ENCODE peak calls at places on chromosomes 4 and X, in seven cellular contexts. One of them, this sample, is unnamed.

GRCh38 chr4:85747871-85748491 is 273.0 kb downstream of the ARHGAP24 start:
- DNase-seq in mammary epithelial cell: peak; percentile 51
- DNase-seq in CD8-positive, alpha-beta T cell: no peak
- DNase-seq in B cell: peak; percentile 74
- DNase-seq in AG09309: peak; percentile 73
- DNase-seq in omental fat pad: no peak
- DNase-seq in activated B cell treated with CpG ODN at 0.5 μM for 24 hours: no peak
- DNase-seq in this sample: peak; percentile 36

GRCh38 chr4:33150139-33150538 is 2430.0 kb downstream of the PCDH7 start:
- DNase-seq in mammary epithelial cell: no peak
- DNase-seq in CD8-positive, alpha-beta T cell: no peak
- DNase-seq in omental fat pad: no peak
- DNase-seq in B cell: no peak
- DNase-seq in activated B cell treated with CpG ODN at 0.5 μM for 24 hours: no peak
- DNase-seq in AG09309: no peak
- DNase-seq in this sample: no peak

GRCh38 chrX:133335027-133335426 is 80.3 kb downstream of the GPC4 start:
- DNase-seq in B cell: no peak
- DNase-seq in AG09309: peak; percentile 8
- DNase-seq in activated B cell treated with CpG ODN at 0.5 μM for 24 hours: no peak
- DNase-seq in mammary epithelial cell: peak; percentile 11
- DNase-seq in CD8-positive, alpha-beta T cell: no peak
- DNase-seq in omental fat pad: no peak
- DNase-seq in this sample: no peak

GRCh38 chr4:56757821-56758400 is 63.6 kb downstream of the SPINK2 start:
- DNase-seq in CD8-positive, alpha-beta T cell: peak; percentile 53
- DNase-seq in AG09309: peak; percentile 48
- DNase-seq in B cell: peak; percentile 81
- DNase-seq in omental fat pad: no peak
- DNase-seq in activated B cell treated with CpG ODN at 0.5 μM for 24 hours: peak; percentile 55
- DNase-seq in mammary epithelial cell: no peak
- DNase-seq in this sample: peak; percentile 71

GRCh38 chrX:8960809-8961413 is 73.0 kb downstream of the FAM9B start:
- DNase-seq in AG09309: no peak
- DNase-seq in CD8-positive, alpha-beta T cell: no peak
- DNase-seq in B cell: peak; percentile 58
- DNase-seq in mammary epithelial cell: no peak
- DNase-seq in activated B cell treated with CpG ODN at 0.5 μM for 24 hours: no peak
- DNase-seq in omental fat pad: no peak
- DNase-seq in this sample: no peak

GRCh38 chrX:65035451-65035779 is 59.2 kb upstream of the ZC4H2 start:
- DNase-seq in B cell: no peak
- DNase-seq in activated B cell treated with CpG ODN at 0.5 μM for 24 hours: no peak
- DNase-seq in AG09309: no peak
- DNase-seq in CD8-positive, alpha-beta T cell: no peak
- DNase-seq in mammary epithelial cell: no peak
- DNase-seq in omental fat pad: no peak
- DNase-seq in this sample: no peak

GRCh38 chr4:127709456-127709855 is 20.7 kb upstream of the SLC25A31 start:
- DNase-seq in mammary epithelial cell: peak; percentile 63
- DNase-seq in AG09309: no peak
- DNase-seq in B cell: no peak
- DNase-seq in activated B cell treated with CpG ODN at 0.5 μM for 24 hours: no peak
- DNase-seq in CD8-positive, alpha-beta T cell: no peak
- DNase-seq in omental fat pad: no peak
- DNase-seq in this sample: no peak

GRCh38 chrX:69321789-69322188 is 156.5 kb upstream of the PJA1 start:
- DNase-seq in B cell: no peak
- DNase-seq in activated B cell treated with CpG ODN at 0.5 μM for 24 hours: no peak
- DNase-seq in AG09309: no peak
- DNase-seq in omental fat pad: no peak
- DNase-seq in CD8-positive, alpha-beta T cell: no peak
- DNase-seq in mammary epithelial cell: no peak
- DNase-seq in this sample: peak; percentile 22

GRCh38 chrX:2705036-2705435 is 13.9 kb downstream of the CD99 start:
- DNase-seq in B cell: no peak
- DNase-seq in mammary epithelial cell: no peak
- DNase-seq in CD8-positive, alpha-beta T cell: no peak
- DNase-seq in AG09309: no peak
- DNase-seq in activated B cell treated with CpG ODN at 0.5 μM for 24 hours: no peak
- DNase-seq in omental fat pad: no peak
- DNase-seq in this sample: no peak

GRCh38 chr4:185221912-185222311 is 12.5 kb downstream of the SNX25 start:
- DNase-seq in mammary epithelial cell: no peak
- DNase-seq in B cell: no peak
- DNase-seq in AG09309: no peak
- DNase-seq in CD8-positive, alpha-beta T cell: no peak
- DNase-seq in omental fat pad: no peak
- DNase-seq in activated B cell treated with CpG ODN at 0.5 μM for 24 hours: no peak
- DNase-seq in this sample: no peak

GRCh38 chr4:185221491-185221890 is 12.1 kb downstream of the SNX25 start:
- DNase-seq in AG09309: no peak
- DNase-seq in omental fat pad: no peak
- DNase-seq in CD8-positive, alpha-beta T cell: no peak
- DNase-seq in activated B cell treated with CpG ODN at 0.5 μM for 24 hours: no peak
- DNase-seq in mammary epithelial cell: no peak
- DNase-seq in B cell: no peak
- DNase-seq in this sample: no peak

GRCh38 chr4:185222598-185222997 is 13.2 kb downstream of the SNX25 start:
- DNase-seq in CD8-positive, alpha-beta T cell: no peak
- DNase-seq in activated B cell treated with CpG ODN at 0.5 μM for 24 hours: no peak
- DNase-seq in AG09309: peak; percentile 28
- DNase-seq in omental fat pad: no peak
- DNase-seq in B cell: no peak
- DNase-seq in mammary epithelial cell: peak; percentile 42
- DNase-seq in this sample: no peak

GRCh38 chr4:185227131-185227551 is 17.7 kb downstream of the SNX25 start:
- DNase-seq in AG09309: no peak
- DNase-seq in activated B cell treated with CpG ODN at 0.5 μM for 24 hours: no peak
- DNase-seq in mammary epithelial cell: no peak
- DNase-seq in CD8-positive, alpha-beta T cell: no peak
- DNase-seq in B cell: no peak
- DNase-seq in omental fat pad: no peak
- DNase-seq in this sample: no peak

GRCh38 chr4:185224597-185224996 is 15.2 kb downstream of the SNX25 start:
- DNase-seq in B cell: no peak
- DNase-seq in mammary epithelial cell: no peak
- DNase-seq in CD8-positive, alpha-beta T cell: no peak
- DNase-seq in AG09309: no peak
- DNase-seq in activated B cell treated with CpG ODN at 0.5 μM for 24 hours: no peak
- DNase-seq in omental fat pad: no peak
- DNase-seq in this sample: no peak
- TF ChIP-seq CTCF in B cell: peak; percentile 18
- TF ChIP-seq CTCF in mammary epithelial cell: peak; percentile 14
- TF ChIP-seq CTCF in CD8-positive, alpha-beta T cell: no peak
- TF ChIP-seq CTCF in AG09309: no peak
- TF ChIP-seq CTCF in activated B cell treated with CpG ODN at 0.5 μM for 24 hours: no peak
- TF ChIP-seq CTCF in omental fat pad: no peak
- TF ChIP-seq CTCF in this sample: no peak

GRCh38 chr4:78846258-78846657 is 70.1 kb downstream of the BMP2K start:
- DNase-seq in AG09309: no peak
- DNase-seq in B cell: no peak
- DNase-seq in mammary epithelial cell: no peak
- DNase-seq in omental fat pad: no peak
- DNase-seq in CD8-positive, alpha-beta T cell: no peak
- DNase-seq in activated B cell treated with CpG ODN at 0.5 μM for 24 hours: no peak
- DNase-seq in this sample: no peak
- TF ChIP-seq CTCF in AG09309: no peak
- TF ChIP-seq CTCF in B cell: no peak
- TF ChIP-seq CTCF in mammary epithelial cell: no peak
- TF ChIP-seq CTCF in omental fat pad: no peak
- TF ChIP-seq CTCF in CD8-positive, alpha-beta T cell: no peak
- TF ChIP-seq CTCF in activated B cell treated with CpG ODN at 0.5 μM for 24 hours: no peak
- TF ChIP-seq CTCF in this sample: no peak

DNA sequence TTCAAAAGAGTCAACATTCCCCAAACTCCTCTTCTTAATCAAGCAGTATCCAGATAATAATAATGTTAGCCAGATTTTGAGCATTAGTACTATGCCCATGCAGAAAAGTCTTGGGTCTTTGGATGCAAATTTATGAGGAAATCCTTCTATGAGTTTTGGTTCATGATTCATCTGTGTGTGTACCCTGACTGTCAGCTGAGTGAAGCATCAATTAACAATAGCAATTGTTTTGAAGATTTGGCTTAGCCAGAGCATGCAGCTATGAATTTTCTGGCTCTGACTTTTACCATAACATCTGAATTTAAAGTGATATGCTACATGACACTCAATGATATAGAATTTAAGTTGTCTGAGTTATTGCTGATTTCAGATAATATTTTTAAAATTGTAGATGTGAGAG is 145.8 kb downstream of the KLHL4 start:
- DNase-seq in B cell: no peak
- DNase-seq in CD8-positive, alpha-beta T cell: no peak
- DNase-seq in mammary epithelial cell: peak; percentile 13
- DNase-seq in activated B cell treated with CpG ODN at 0.5 μM for 24 hours: no peak
- DNase-seq in AG09309: no peak
- DNase-seq in omental fat pad: no peak
- DNase-seq in this sample: no peak
- TF ChIP-seq CTCF in B cell: no peak
- TF ChIP-seq CTCF in CD8-positive, alpha-beta T cell: no peak
- TF ChIP-seq CTCF in mammary epithelial cell: no peak
- TF ChIP-seq CTCF in activated B cell treated with CpG ODN at 0.5 μM for 24 hours: no peak
- TF ChIP-seq CTCF in AG09309: no peak
- TF ChIP-seq CTCF in omental fat pad: no peak
- TF ChIP-seq CTCF in this sample: no peak

GRCh38 chr4:9979101-9979815 is 42.0 kb downstream of the SLC2A9 start:
- DNase-seq in omental fat pad: no peak
- DNase-seq in AG09309: no peak
- DNase-seq in B cell: no peak
- DNase-seq in CD8-positive, alpha-beta T cell: no peak
- DNase-seq in activated B cell treated with CpG ODN at 0.5 μM for 24 hours: no peak
- DNase-seq in mammary epithelial cell: no peak
- DNase-seq in this sample: peak; percentile 26

GRCh38 chr4:9976781-9977180 is 44.5 kb downstream of the SLC2A9 start:
- DNase-seq in CD8-positive, alpha-beta T cell: no peak
- DNase-seq in AG09309: no peak
- DNase-seq in B cell: no peak
- DNase-seq in activated B cell treated with CpG ODN at 0.5 μM for 24 hours: no peak
- DNase-seq in mammary epithelial cell: no peak
- DNase-seq in omental fat pad: no peak
- DNase-seq in this sample: no peak

GRCh38 chr4:9983211-9983610 is 38.1 kb downstream of the SLC2A9 start:
- DNase-seq in AG09309: no peak
- DNase-seq in omental fat pad: no peak
- DNase-seq in B cell: no peak
- DNase-seq in mammary epithelial cell: no peak
- DNase-seq in activated B cell treated with CpG ODN at 0.5 μM for 24 hours: no peak
- DNase-seq in CD8-positive, alpha-beta T cell: no peak
- DNase-seq in this sample: peak; percentile 27

GRCh38 chr4:9980898-9981297 is 40.4 kb downstream of the SLC2A9 start:
- DNase-seq in CD8-positive, alpha-beta T cell: no peak
- DNase-seq in AG09309: no peak
- DNase-seq in mammary epithelial cell: no peak
- DNase-seq in activated B cell treated with CpG ODN at 0.5 μM for 24 hours: no peak
- DNase-seq in B cell: no peak
- DNase-seq in omental fat pad: no peak
- DNase-seq in this sample: no peak

GRCh38 chr4:9977518-9978031 is 43.7 kb downstream of the SLC2A9 start:
- DNase-seq in AG09309: no peak
- DNase-seq in mammary epithelial cell: no peak
- DNase-seq in CD8-positive, alpha-beta T cell: no peak
- DNase-seq in omental fat pad: no peak
- DNase-seq in B cell: no peak
- DNase-seq in activated B cell treated with CpG ODN at 0.5 μM for 24 hours: no peak
- DNase-seq in this sample: no peak
- TF ChIP-seq CTCF in AG09309: no peak
- TF ChIP-seq CTCF in mammary epithelial cell: no peak
- TF ChIP-seq CTCF in CD8-positive, alpha-beta T cell: no peak
- TF ChIP-seq CTCF in omental fat pad: no peak
- TF ChIP-seq CTCF in B cell: no peak
- TF ChIP-seq CTCF in activated B cell treated with CpG ODN at 0.5 μM for 24 hours: no peak
- TF ChIP-seq CTCF in this sample: no peak

GRCh38 chrX:11103006-11103405 is 8.1 kb upstream of the HCCS start:
- DNase-seq in AG09309: no peak
- DNase-seq in mammary epithelial cell: no peak
- DNase-seq in CD8-positive, alpha-beta T cell: no peak
- DNase-seq in omental fat pad: no peak
- DNase-seq in activated B cell treated with CpG ODN at 0.5 μM for 24 hours: no peak
- DNase-seq in B cell: no peak
- DNase-seq in this sample: no peak
- TF ChIP-seq CTCF in AG09309: no peak
- TF ChIP-seq CTCF in mammary epithelial cell: no peak
- TF ChIP-seq CTCF in CD8-positive, alpha-beta T cell: no peak
- TF ChIP-seq CTCF in omental fat pad: no peak
- TF ChIP-seq CTCF in activated B cell treated with CpG ODN at 0.5 μM for 24 hours: no peak
- TF ChIP-seq CTCF in B cell: no peak
- TF ChIP-seq CTCF in this sample: no peak

GRCh38 chr4:166174717-166175510 is 301.9 kb downstream of the TLL1 start:
- DNase-seq in B cell: no peak
- DNase-seq in mammary epithelial cell: peak; percentile 37
- DNase-seq in activated B cell treated with CpG ODN at 0.5 μM for 24 hours: no peak
- DNase-seq in CD8-positive, alpha-beta T cell: no peak
- DNase-seq in omental fat pad: no peak
- DNase-seq in AG09309: no peak
- DNase-seq in this sample: no peak

GRCh38 chr4:166165829-166166420 is 292.9 kb downstream of the TLL1 start:
- DNase-seq in activated B cell treated with CpG ODN at 0.5 μM for 24 hours: no peak
- DNase-seq in B cell: no peak
- DNase-seq in CD8-positive, alpha-beta T cell: no peak
- DNase-seq in omental fat pad: no peak
- DNase-seq in AG09309: peak; percentile 27
- DNase-seq in mammary epithelial cell: peak; percentile 59
- DNase-seq in this sample: no peak

GRCh38 chr4:166172619-166173018 is 299.6 kb downstream of the TLL1 start:
- DNase-seq in AG09309: no peak
- DNase-seq in CD8-positive, alpha-beta T cell: no peak
- DNase-seq in B cell: no peak
- DNase-seq in mammary epithelial cell: no peak
- DNase-seq in activated B cell treated with CpG ODN at 0.5 μM for 24 hours: no peak
- DNase-seq in omental fat pad: no peak
- DNase-seq in this sample: no peak

GRCh38 chr4:166169111-166169510 is 296.1 kb downstream of the TLL1 start:
- DNase-seq in activated B cell treated with CpG ODN at 0.5 μM for 24 hours: no peak
- DNase-seq in omental fat pad: no peak
- DNase-seq in CD8-positive, alpha-beta T cell: no peak
- DNase-seq in AG09309: no peak
- DNase-seq in mammary epithelial cell: peak; percentile 23
- DNase-seq in B cell: no peak
- DNase-seq in this sample: no peak
- TF ChIP-seq CTCF in activated B cell treated with CpG ODN at 0.5 μM for 24 hours: no peak
- TF ChIP-seq CTCF in omental fat pad: no peak
- TF ChIP-seq CTCF in CD8-positive, alpha-beta T cell: no peak
- TF ChIP-seq CTCF in AG09309: peak; percentile 31
- TF ChIP-seq CTCF in mammary epithelial cell: peak; percentile 63
- TF ChIP-seq CTCF in B cell: no peak
- TF ChIP-seq CTCF in this sample: no peak

GRCh38 chr4:77804471-77804870 is 14.7 kb downstream of the CNOT6L start:
- DNase-seq in B cell: no peak
- DNase-seq in AG09309: no peak
- DNase-seq in CD8-positive, alpha-beta T cell: no peak
- DNase-seq in mammary epithelial cell: no peak
- DNase-seq in omental fat pad: no peak
- DNase-seq in activated B cell treated with CpG ODN at 0.5 μM for 24 hours: no peak
- DNase-seq in this sample: no peak
- TF ChIP-seq CTCF in B cell: no peak
- TF ChIP-seq CTCF in AG09309: no peak
- TF ChIP-seq CTCF in CD8-positive, alpha-beta T cell: no peak
- TF ChIP-seq CTCF in mammary epithelial cell: no peak
- TF ChIP-seq CTCF in omental fat pad: no peak
- TF ChIP-seq CTCF in activated B cell treated with CpG ODN at 0.5 μM for 24 hours: no peak
- TF ChIP-seq CTCF in this sample: no peak